ENCODE peak calls at places on chromosomes 12 and 14, in nine cellular contexts. K is esophagus muscularis mucosa, F is spleen, Y is endothelial cell of umbilical vein, V is sigmoid colon, T is transverse colon, B is breast epithelium, C is H1, G is HCT116. A is an unnamed sample. For H3K4me1, the result is how much of the 10 kb centered on the place peaks cover.

GRCh38 chr14:25803419-25804018 is 753.6 kb upstream of the STXBP6 start:
- DNase-seq in K (no peak), F (no peak), Y (no peak), V (no peak), T (no peak), B (no peak), C (no peak), G (no peak), A (no peak)

GRCh38 chr14:68470361-68470760 is 322.5 kb downstream of the ZFP36L1 start:
- DNase-seq in K (peak), F (no peak), Y (no peak), V (no peak), T (no peak), B (no peak), C (no peak), G (no peak), A (no peak)

GRCh38 chr14:73651005-73651404 is 6.2 kb downstream of the DNAL1 start:
- DNase-seq in K (no peak), F (no peak), Y (no peak), V (no peak), T (no peak), B (no peak), C (no peak), G (no peak), A (no peak)

GRCh38 chr14:32808574-32809098 is 130.0 kb upstream of the NPAS3 start:
- DNase-seq in K (no peak), F (no peak), Y (peak), V (no peak), T (no peak), B (no peak), C (no peak), G (no peak), A (no peak)

GRCh38 chr14:68363401-68363800 is 429.5 kb downstream of the ZFP36L1 start:
- DNase-seq in K (no peak), F (no peak), Y (no peak), V (no peak), T (no peak), B (no peak), C (no peak), G (peak), A (no peak)

GRCh38 chr14:52902971-52903385 is 47.9 kb downstream of the FERMT2 start:
- DNase-seq in K (no peak), F (no peak), Y (peak), V (no peak), T (no peak), B (no peak), C (no peak), G (no peak), A (no peak)

GRCh38 chr14:102817942-102818940 is 41.0 kb downstream of the TRAF3 start:
- DNase-seq in K (no peak), F (no peak), Y (no peak), V (no peak), T (no peak), B (no peak), C (no peak), G (no peak), A (no peak)

GRCh38 chr12:53213348-53213747 is 6.3 kb upstream of the ITGB7 start:
- DNase-seq in K (no peak), F (peak), Y (peak), V (peak), T (peak), B (peak), C (no peak), G (no peak), A (peak)

GRCh38 chr12:21989819-21990412 is 48.7 kb upstream of the ABCC9 start:
- DNase-seq in K (no peak), F (no peak), Y (peak), V (no peak), T (no peak), B (no peak), C (no peak), G (peak), A (no peak)

GRCh38 chr12:50401383-50402155 is 884 bp downstream of the LARP4 start:
- DNase-seq in K (no peak), F (no peak), Y (peak), V (peak), T (peak), B (no peak), C (no peak), G (no peak), A (no peak)

GRCh38 chr12:127926004-127926403 is 341.0 kb upstream of the TMEM132C start:
- DNase-seq in K (peak), F (no peak), Y (no peak), V (no peak), T (peak), B (no peak), C (peak), G (no peak), A (no peak)

GRCh38 chr12:106304001-106304421 is 1.5 kb downstream of the TCP11L2 start:
- DNase-seq in K (no peak), F (no peak), Y (no peak), V (no peak), T (no peak), B (no peak), C (no peak), G (no peak), A (no peak)

GRCh38 chr12:6852651-6853354 is 853 bp downstream of the USP5 start:
- DNase-seq in K (no peak), F (peak), Y (peak), V (peak), T (peak), B (no peak), C (no peak), G (no peak), A (peak)

GRCh38 chr12:3319723-3320492 is 171.1 kb upstream of the PRMT8 start:
- DNase-seq in K (no peak), F (peak), Y (no peak), V (no peak), T (no peak), B (no peak), C (no peak), G (no peak), A (no peak)

GRCh38 chr12:49949124-49949845 is 1.3 kb upstream of the AQP2 start:
- DNase-seq in K (no peak), F (peak), Y (no peak), V (no peak), T (no peak), B (peak), C (no peak), G (no peak), A (no peak)

DNA sequence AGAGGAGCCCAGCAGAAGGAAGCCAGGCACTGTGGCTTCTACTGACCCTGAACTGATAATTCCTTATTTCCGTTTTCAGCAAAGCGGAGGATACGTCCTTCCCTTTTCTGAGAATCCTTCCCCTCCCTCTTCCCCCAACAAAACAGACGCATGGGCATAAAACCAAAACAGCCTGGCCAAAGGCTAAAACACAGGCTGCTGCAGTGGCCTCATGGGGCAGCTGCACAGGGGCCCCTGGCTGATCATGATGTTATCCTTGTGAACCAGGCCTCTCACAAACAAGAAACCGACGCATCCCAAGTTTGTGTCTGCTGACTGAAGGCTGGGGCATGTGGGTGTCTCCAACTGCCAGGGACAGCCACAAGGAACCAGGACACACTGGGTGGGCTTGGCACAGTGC is 23.4 kb upstream of the STON2 start:
- DNase-seq in K (no peak), F (no peak), Y (no peak), V (no peak), T (no peak), B (no peak), C (no peak), G (no peak), A (no peak)
- TF ChIP-seq POLR2AphosphoS5 in K (no peak), F (peak), Y (no peak), V (peak), T (no peak), B (no peak), C (no peak), G (no peak), A (no peak)

GRCh38 chr12:44245932-44246331 is 410.1 kb downstream of the TMEM117 start:
- DNase-seq in K (no peak), F (no peak), Y (no peak), V (no peak), T (no peak), B (no peak), C (no peak), G (no peak), A (no peak)

GRCh38 chr12:44235674-44236073 is 399.8 kb downstream of the TMEM117 start:
- DNase-seq in K (no peak), F (no peak), Y (no peak), V (no peak), T (no peak), B (no peak), C (no peak), G (no peak), A (no peak)

GRCh38 chr12:44240186-44240585 is 404.3 kb downstream of the TMEM117 start:
- DNase-seq in K (no peak), F (no peak), Y (no peak), V (no peak), T (no peak), B (no peak), C (no peak), G (no peak), A (no peak)
- H3K4me1 ChIP-seq in K (under half), F (under half), Y (under half), V (under half), T (under half), B (under half), C (under half), G (under half), A (under half)

DNA sequence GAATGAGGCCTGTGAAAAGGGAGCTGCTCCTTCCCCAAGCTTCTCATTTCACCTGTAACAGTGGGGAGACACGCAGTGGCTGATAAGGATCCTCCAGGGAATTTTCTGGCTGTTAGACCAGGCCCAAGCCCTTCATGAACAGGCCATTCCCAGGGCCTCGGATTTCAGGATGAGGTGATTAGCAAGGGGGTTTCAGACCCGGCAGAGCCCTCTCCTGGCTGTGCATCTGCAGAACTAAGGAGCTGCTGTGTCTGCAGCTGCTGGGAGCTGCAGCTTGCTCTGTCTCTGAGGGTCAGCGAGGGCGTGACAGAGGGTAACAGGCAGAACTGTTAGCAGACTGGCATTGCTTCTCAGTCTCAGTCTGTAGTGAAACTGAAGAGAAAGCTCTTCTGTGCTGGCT is 110.4 kb downstream of the KCNA5 start:
- DNase-seq in K (no peak), F (no peak), Y (no peak), V (no peak), T (no peak), B (no peak), C (peak), G (no peak), A (no peak)
- TF ChIP-seq POLR2A in K (no peak), F (no peak), Y (no peak), V (no peak), T (no peak), B (no peak), C (no peak), G (no peak), A (no peak)

GRCh38 chr12:95416111-95416636 is 57.8 kb upstream of the METAP2 start:
- DNase-seq in K (no peak), F (no peak), Y (no peak), V (no peak), T (no peak), B (no peak), C (no peak), G (no peak), A (no peak)

GRCh38 chr12:95417372-95417771 is 56.6 kb upstream of the METAP2 start:
- DNase-seq in K (no peak), F (no peak), Y (no peak), V (no peak), T (no peak), B (no peak), C (no peak), G (no peak), A (no peak)

GRCh38 chr12:95412826-95413311 is 61.1 kb upstream of the METAP2 start:
- DNase-seq in K (no peak), F (no peak), Y (no peak), V (no peak), T (no peak), B (no peak), C (no peak), G (peak), A (no peak)

GRCh38 chr12:95413576-95413975 is 60.4 kb upstream of the METAP2 start:
- DNase-seq in K (no peak), F (no peak), Y (no peak), V (no peak), T (no peak), B (no peak), C (no peak), G (no peak), A (no peak)

DNA sequence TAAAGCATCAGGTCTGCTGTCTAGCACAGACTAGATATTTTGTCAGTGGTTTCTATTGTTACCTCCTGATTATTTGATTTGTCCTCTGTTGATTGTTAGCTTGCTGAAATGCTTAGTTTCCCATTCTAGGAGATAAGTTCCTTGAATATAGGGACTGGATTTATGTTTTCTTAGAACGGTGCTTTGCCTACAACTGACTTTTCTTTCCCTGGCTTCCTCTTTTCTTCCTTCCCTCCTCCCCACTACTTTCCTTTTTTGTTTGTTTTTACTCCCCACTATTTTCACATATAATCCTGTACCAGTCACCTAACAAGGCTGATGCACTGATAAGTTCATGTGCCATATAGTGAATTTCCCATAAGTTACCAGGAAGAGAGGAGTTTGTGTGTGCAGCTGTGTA is 58.5 kb upstream of the METAP2 start:
- DNase-seq in K (no peak), F (no peak), Y (no peak), V (no peak), T (no peak), B (no peak), C (no peak), G (no peak), A (no peak)
- TF ChIP-seq POLR2AphosphoS5 in K (no peak), F (no peak), Y (no peak), V (no peak), T (no peak), B (no peak), C (no peak), G (no peak), A (no peak)

DNA sequence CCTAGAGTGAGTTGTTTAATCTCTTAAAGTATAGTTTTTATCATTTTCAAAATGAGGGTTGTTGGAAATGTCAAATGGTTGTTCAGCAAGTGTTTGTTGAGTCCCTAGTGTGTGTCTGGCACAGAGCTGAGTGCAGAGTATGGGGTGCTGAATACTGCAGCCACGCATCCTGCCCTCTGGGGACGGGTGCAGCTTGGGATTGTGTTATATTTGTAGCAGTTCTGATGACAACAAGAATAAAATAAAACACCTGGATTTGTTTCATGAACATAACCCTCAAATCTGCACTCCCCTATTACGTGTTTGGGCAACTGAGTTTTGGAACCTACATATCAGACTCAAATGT is 127.9 kb downstream of the CACNA1C start:
- DNase-seq in K (no peak), F (no peak), Y (no peak), V (no peak), T (no peak), B (no peak), C (no peak), G (no peak), A (no peak)
- H3K4me1 ChIP-seq in K (half or more), F (under half), Y (under half), V (half or more), T (under half), B (under half), C (under half), G (under half), A (under half)

DNA sequence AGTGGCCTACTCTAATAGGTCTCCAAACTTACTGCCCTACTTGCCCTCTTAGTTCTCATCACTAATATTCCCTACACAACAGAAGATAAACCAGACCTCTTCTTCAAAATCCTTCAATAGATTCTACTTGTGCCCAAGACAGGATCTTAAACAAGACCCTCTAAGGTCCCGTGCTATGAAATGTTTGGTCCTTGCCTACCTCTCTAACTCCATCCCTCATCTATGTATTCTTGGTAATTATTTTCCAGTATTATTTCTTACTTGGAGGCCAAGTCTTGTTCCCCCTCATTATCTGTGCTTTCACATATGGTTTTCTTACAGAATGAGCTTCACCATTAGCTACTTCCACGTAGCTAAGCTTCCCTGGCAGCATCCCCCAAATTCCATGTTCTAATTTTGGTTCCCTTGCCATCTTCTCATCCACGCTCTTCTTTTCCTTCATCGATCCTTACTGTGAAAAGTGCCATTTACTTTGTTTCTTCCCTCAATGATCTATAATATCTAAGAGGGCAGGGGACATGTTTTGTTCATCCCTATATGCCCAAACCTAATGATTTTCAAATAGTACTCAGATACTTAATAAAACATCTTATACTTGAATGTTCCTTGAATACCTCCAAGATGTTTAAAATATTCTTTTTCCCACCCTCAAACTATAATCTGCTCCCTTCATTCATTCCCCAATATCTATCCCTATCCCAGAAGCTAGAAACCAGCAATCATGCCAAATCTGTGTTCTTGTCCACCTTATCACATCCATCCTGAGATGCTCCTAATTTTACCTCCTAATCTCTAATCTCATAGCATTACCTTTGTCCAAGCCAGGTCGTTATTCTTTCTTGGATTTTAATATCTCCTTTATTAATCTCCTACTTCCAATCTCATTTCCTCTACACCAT is 10.1 kb downstream of the HNRNPC start:
- DNase-seq in K (no peak), F (no peak), Y (no peak), V (no peak), T (no peak), B (no peak), C (no peak), G (no peak), A (no peak)
- TF ChIP-seq POLR2A in K (no peak), F (no peak), Y (no peak), V (no peak), T (no peak), B (no peak), C (peak), G (no peak), A (no peak)

GRCh38 chr12:89985935-89986334 is 277.3 kb upstream of the ATP2B1 start:
- DNase-seq in K (no peak), F (no peak), Y (no peak), V (no peak), T (no peak), B (no peak), C (no peak), G (no peak), A (no peak)
- TF ChIP-seq POLR2AphosphoS5 in K (no peak), F (no peak), Y (no peak), V (no peak), T (no peak), B (no peak), C (no peak), G (no peak), A (no peak)

GRCh38 chr14:61474021-61474420 is 152.6 kb downstream of the PRKCH start:
- DNase-seq in K (no peak), F (no peak), Y (no peak), V (no peak), T (no peak), B (no peak), C (no peak), G (no peak), A (no peak)
- H3K4me1 ChIP-seq in K (half or more), F (half or more), Y (half or more), V (under half), T (under half), B (under half), C (under half), G (under half), A (half or more)